ENCODE peak calls at places on chromosomes 5 and 9, in five cellular contexts. Z is neuronal stem cell, X is mesenchymal stem cell, K is H1, G is trophoblast cell. J is an unnamed sample.

GRCh38 chr9:126113176-126113575 is 213.5 kb upstream of the MVB12B start:
- DNase-seq in X (no peak), K (no peak), G (no peak), Z (no peak), J (no peak)

GRCh38 chr9:112124156-112124555 is 50.9 kb downstream of the SUSD1 start:
- DNase-seq in G (no peak), K (no peak), Z (no peak), X (no peak), J (no peak)

GRCh38 chr5:150619359-150620230 is 20.9 kb upstream of the SYNPO start:
- DNase-seq in Z (no peak), X (no peak), G (no peak), K (no peak), J (peak)

GRCh38 chr5:42949348-42950090 is 90.6 kb downstream of the ANXA2R start:
- DNase-seq in G (peak), Z (no peak), K (no peak), X (no peak), J (peak)

GRCh38 chr9:98215266-98215665 is 22.8 kb upstream of the CORO2A start:
- DNase-seq in G (no peak), X (no peak), Z (no peak), K (no peak), J (peak)

GRCh38 chr9:18238254-18238653 is 235.7 kb upstream of the ADAMTSL1 start:
- DNase-seq in Z (no peak), X (peak), G (no peak), K (no peak), J (peak)

GRCh38 chr5:36422957-36423356 is 121.3 kb upstream of the RANBP3L start:
- DNase-seq in Z (no peak), K (no peak), X (no peak), G (no peak), J (no peak)

GRCh38 chr9:4084440-4084818 is 215.4 kb downstream of the GLIS3 start:
- DNase-seq in K (no peak), X (peak), G (no peak), Z (no peak), J (peak)

GRCh38 chr5:153276151-153276550 is 214.3 kb upstream of the GRIA1 start:
- DNase-seq in G (no peak), Z (peak), X (peak), K (peak), J (no peak)

GRCh38 chr5:135977375-135977928 is 22.7 kb upstream of the LECT2 start:
- DNase-seq in Z (peak), X (peak), K (peak), G (peak), J (peak)

GRCh38 chr9:12884736-12885395 is 110.0 kb downstream of the LURAP1L start:
- DNase-seq in G (no peak), Z (no peak), X (peak), K (no peak), J (peak)

DNA sequence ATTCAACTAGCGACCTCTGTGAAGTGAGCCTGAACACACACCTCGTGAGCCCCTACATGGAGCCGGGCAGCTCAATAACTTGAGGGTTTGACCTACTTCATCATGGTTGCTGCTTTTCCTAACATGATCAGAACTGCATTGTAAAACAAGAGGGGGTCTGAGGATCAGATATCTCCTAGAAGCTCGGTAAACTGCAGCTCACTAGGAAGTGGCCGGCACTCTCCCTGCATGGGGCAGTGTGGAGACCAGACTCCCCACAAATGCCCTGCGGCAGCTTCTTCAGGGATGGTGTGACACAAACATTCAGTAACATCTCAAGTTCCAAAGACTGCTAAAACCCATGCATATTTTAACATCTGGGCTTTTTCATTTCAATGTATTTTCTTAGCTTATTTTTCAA is 18.5 kb downstream of the LHFPL2 start:
- DNase-seq in G (no peak), Z (no peak), K (no peak), X (no peak), J (no peak)
- H3K4ac ChIP-seq in G (no peak), Z (no peak), K (no peak), X (no peak), J (no peak)

DNA sequence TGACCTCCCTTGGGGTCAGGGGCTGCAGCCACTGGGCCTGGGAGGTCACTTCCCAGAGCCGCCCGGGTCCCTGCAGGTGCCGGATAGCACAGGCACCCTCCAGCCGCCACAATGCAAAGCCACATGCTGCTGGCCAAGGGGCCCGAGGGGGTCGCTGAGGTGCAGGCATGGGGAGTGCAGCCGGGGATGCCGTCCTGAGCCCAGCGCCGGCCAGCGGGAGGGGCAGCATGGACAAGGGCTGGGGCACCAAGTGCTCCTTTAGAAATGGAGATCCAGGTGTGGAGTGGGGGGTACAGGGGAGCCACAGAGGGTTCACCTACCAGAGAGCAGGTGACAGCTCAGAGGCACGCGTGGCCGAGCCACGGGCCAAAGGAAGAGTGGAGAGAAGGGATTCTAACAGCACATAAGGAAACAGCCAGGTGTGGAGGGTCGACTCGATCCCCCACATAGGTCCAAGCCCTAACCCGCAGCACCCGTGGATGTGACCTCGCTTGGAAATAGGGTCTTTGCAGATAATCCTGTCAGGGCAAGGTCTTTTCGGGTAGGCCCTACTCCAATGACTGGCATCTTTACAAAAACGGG is 24.7 kb downstream of the ZDHHC11B start:
- DNase-seq in X (no peak), Z (no peak), K (no peak), G (no peak), J (no peak)
- H4K91ac ChIP-seq in X (no peak), Z (peak), K (no peak), G (no peak), J (no peak)

GRCh38 chr9:130837002-130837511 is 2.0 kb downstream of the ABL1 start:
- DNase-seq in G (no peak), Z (no peak), X (peak), K (no peak), J (peak)
- H3K4me3 ChIP-seq in G (no peak), Z (peak), X (peak), K (peak), J (peak)

DNA sequence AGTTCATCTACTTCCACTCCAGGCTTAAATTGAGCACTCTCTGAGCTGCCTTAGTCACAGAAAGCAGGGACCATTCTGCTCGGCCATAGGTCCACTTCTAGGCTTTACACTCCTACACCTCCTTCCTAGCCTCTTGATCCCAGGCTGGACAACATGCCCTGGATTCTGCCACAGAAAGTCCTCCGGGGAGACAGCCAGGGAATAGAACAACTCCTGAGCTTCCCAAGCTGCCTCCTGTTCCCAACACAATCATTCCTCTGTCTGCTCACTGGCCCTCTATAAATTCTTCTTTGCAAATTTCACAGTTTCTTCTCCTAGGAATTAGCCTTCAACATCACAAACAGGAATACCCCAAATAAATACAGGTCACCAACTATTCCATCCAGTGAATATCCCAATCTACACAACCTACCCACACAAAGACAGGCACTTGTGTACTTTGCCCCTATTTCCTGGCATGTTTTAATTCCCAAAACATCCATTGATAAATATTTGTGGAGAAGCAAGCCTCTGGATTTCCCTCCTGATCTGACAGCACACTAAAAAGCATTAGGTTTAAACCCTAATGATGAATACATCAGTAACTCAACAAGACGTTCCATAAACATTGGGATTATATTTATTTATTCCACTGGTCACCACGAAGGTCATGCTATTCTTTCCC is 125.5 kb downstream of the ENC1 start:
- DNase-seq in X (no peak), G (no peak), Z (no peak), K (no peak), J (no peak)
- H3K4ac ChIP-seq in X (no peak), G (peak), Z (no peak), K (no peak), J (no peak)

GRCh38 chr5:172669808-172670402 is 28.8 kb downstream of the NEURL1B start:
- DNase-seq in Z (no peak), K (no peak), X (no peak), G (no peak), J (no peak)

GRCh38 chr5:172670444-172670843 is 29.4 kb downstream of the NEURL1B start:
- DNase-seq in X (no peak), Z (no peak), K (no peak), G (no peak), J (no peak)

GRCh38 chr5:172665049-172665541 is 24.0 kb downstream of the NEURL1B start:
- DNase-seq in X (no peak), K (no peak), G (no peak), Z (no peak), J (no peak)

GRCh38 chr5:172666251-172666650 is 25.2 kb downstream of the NEURL1B start:
- DNase-seq in X (peak), G (peak), K (no peak), Z (no peak), J (peak)

DNA sequence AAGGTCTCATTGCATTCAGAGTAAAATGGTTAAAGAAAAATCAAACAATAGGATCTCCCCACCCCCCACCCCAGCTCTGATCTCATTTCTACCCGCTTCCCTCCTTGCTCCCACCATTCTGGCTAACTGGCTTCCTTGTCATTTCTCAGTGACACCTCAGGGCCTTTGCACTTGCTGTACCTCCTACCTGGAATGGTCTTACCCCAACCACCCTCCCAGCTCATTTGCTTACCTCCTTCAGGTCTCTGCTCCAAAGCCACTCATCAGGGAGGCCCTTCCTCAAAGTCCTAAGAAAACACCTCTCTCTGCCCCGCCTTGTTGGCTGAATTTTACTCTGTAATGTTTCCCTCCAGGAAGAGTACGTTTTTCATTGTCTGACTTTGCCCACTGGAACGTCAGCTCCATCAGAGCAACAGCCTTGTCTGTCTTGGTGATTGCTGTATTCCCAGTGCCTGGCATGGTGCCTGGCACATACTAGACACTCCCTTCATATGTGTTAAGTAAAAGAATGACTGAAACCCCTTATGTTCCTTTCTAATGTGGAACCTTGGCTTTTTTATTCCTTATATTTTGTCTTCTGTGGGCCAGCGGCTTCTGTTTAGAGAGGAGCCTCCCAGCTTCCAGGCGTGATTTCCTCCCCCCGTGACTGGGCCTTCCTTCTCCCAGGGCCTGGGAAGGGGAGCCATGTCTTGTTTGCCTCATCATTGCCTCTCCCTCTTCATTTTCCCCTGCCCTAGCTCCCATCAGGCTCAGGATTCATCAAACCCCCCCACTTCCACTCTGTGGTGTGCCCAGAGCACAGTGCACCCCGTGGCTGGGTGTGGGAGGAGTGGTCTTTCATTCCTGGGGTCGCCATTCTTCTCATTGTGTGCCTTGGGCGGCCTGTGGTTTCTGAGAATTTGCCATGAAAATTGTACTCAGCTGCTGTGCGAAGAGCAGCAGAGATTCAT is 27.0 kb downstream of the NEURL1B start:
- DNase-seq in K (no peak), X (no peak), Z (no peak), G (no peak), J (no peak)
- H4K91ac ChIP-seq in K (no peak), X (no peak), Z (no peak), G (no peak), J (no peak)

GRCh38 chr5:68239485-68239884 is 23.9 kb downstream of the PIK3R1 start:
- DNase-seq in G (no peak), Z (no peak), K (no peak), X (peak), J (peak)
- H3K4me3 ChIP-seq in G (no peak), Z (no peak), K (no peak), X (peak), J (no peak)

DNA sequence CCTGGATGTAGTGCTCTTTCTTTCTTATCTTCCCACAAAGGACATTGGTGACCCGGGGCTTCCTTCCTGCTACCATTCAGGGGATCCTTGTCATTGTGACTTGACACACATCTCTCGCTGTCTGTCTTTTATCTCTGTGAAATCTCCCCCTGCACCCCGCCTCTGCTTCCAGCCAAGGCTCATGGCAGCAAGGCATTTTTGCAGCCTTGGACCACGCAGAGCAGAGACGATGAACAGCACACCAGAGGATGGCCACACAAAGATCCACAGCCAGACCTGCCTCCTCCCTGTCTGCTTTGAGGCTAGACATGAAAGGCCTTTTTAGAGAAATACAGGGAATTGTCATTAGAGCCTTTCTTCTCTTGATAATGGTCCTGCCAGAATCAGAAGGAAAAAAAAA is 549.1 kb downstream of the CDK5RAP2 start:
- DNase-seq in G (no peak), Z (no peak), K (no peak), X (no peak), J (no peak)
- H3K4ac ChIP-seq in G (no peak), Z (no peak), K (no peak), X (no peak), J (no peak)

GRCh38 chr5:403995-404394 is 39.0 kb upstream of the EXOC3 start:
- DNase-seq in X (no peak), K (no peak), Z (no peak), G (no peak), J (no peak)

GRCh38 chr5:402615-403359 is 40.2 kb upstream of the EXOC3 start:
- DNase-seq in K (no peak), G (peak), X (no peak), Z (no peak), J (peak)

GRCh38 chr5:400282-401215 is 42.4 kb upstream of the EXOC3 start:
- DNase-seq in X (peak), Z (no peak), K (no peak), G (no peak), J (peak)

GRCh38 chr5:399296-400281 is 43.4 kb upstream of the EXOC3 start:
- DNase-seq in X (peak), K (peak), Z (peak), G (peak), J (peak)

DNA sequence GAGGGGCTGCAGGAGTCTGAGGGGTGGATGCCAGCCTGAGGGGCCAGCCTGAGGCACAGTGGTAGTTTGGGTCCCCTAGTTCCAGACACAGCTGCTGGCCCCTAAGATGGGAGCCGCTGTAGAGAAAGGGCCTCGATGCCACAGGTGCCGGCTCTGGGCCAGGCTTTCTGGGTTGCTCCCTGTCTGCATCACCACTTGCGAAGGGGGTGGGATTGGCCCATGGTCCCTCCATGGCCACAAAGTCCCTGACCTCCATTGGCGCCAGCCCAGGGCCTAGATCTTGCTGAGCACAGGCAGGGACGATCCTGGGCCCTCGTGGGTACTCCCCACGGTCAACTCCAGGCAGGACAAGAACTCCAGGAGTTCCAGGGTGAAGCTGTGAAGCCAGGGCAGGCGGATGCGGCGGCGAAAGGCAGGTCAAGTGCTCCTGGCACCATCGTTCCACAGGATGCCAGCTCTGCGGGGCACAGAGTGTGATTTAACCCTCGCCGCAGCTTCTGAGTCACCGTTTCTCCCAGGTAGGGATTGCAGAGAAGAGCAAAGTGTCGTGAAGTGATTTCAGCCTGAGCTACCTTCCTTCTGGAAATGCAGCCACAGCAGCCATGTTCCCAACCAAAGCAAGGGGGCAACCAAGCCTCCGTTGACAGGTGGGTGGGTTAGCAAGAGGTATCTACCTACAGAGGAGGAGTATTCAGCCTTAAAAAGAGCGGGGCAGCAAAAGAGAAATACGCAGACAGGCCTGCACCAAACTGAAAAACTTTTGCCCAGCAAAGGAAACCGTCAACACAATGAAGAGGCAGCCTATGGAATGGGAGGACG is 41.6 kb upstream of the EXOC3 start:
- DNase-seq in X (no peak), K (no peak), Z (no peak), G (no peak), J (no peak)
- H4K91ac ChIP-seq in X (peak), K (peak), Z (peak), G (peak), J (peak)

DNA sequence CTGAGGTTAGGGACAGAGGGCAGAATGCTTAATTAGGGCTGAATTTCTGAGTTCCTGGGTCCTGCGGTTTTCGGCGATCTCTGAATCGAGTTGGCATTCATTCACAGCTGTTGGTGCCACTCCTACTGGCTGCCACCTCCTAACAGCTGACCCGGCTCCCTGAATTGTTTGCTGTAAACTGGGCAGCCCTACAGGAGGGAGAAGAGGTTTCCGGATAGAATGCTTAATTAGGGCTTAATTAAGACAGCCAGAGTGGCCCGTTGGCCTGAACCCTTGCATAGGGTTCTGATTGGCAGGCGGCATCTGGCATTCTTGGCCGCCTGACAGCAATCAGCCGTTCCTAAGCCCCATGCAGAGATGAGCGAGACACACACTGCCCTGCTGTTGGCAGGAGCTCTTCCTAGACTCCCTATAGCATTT is 25.7 kb downstream of the FRMPD1 start:
- DNase-seq in K (no peak), G (no peak), X (no peak), Z (peak), J (no peak)
- H3K4me3 ChIP-seq in K (no peak), G (no peak), X (no peak), Z (no peak), J (no peak)